ENCODE peak calls at places on chromosomes 12 and 14, in six cellular contexts. U, E, Q, I, G and S are unnamed samples.

GRCh38 chr14:105455766-105456660 is 18.6 kb upstream of the CRIP2 start:
- DNase-seq in U (no peak), E (no peak), Q (no peak), I (no peak), G (no peak), S (peak)

GRCh38 chr14:77124345-77125274 is 17.0 kb downstream of the ZDHHC22 start:
- DNase-seq in U (no peak), E (peak), Q (peak), I (no peak), G (no peak), S (peak)

GRCh38 chr14:71687115-71687836 is 245.0 kb upstream of the RGS6 start:
- DNase-seq in U (no peak), E (no peak), Q (no peak), I (no peak), G (no peak), S (no peak)

GRCh38 chr12:29599397-29599796 is 101.9 kb upstream of the OVCH1 start:
- DNase-seq in U (no peak), E (no peak), Q (no peak), I (no peak), G (no peak), S (peak)

GRCh38 chr14:60650382-60650961 is 1.2 kb upstream of the SIX1 start:
- DNase-seq in U (no peak), E (no peak), Q (no peak), I (no peak), G (no peak), S (no peak)

GRCh38 chr14:58354817-58355216 is 40.9 kb upstream of the TOMM20L start:
- DNase-seq in U (no peak), E (no peak), Q (no peak), I (no peak), G (no peak), S (no peak)

GRCh38 chr14:29536886-29537511 is 390.6 kb downstream of the PRKD1 start:
- DNase-seq in U (peak), E (no peak), Q (no peak), I (no peak), G (no peak), S (no peak)

GRCh38 chr14:76761198-76761848 is at the start of gene VASH1:
- DNase-seq in U (peak), E (peak), Q (peak), I (no peak), G (peak), S (peak)

GRCh38 chr12:690466-690865 is 27.2 kb upstream of the NINJ2 start:
- DNase-seq in U (no peak), E (no peak), Q (no peak), I (no peak), G (peak), S (no peak)

GRCh38 chr12:28759334-28759733 is 389.7 kb upstream of the FAR2 start:
- DNase-seq in U (peak), E (no peak), Q (no peak), I (no peak), G (no peak), S (no peak)

GRCh38 chr14:50937325-50937724 is 7.0 kb downstream of the PYGL start:
- DNase-seq in U (no peak), E (no peak), Q (no peak), I (no peak), G (no peak), S (no peak)

GRCh38 chr12:45223868-45224267 is 8.0 kb downstream of the ANO6 start:
- DNase-seq in U (no peak), E (no peak), Q (no peak), I (no peak), G (no peak), S (no peak)

GRCh38 chr14:77041837-77042557 is 13.5 kb upstream of the IRF2BPL start:
- DNase-seq in U (peak), E (no peak), Q (no peak), I (peak), G (no peak), S (no peak)

GRCh38 chr14:67526676-67527459 is 6.2 kb upstream of the PLEKHH1 start:
- DNase-seq in U (peak), E (peak), Q (no peak), I (peak), G (no peak), S (no peak)

GRCh38 chr12:115166698-115167315 is 482.8 kb upstream of the TBX3 start:
- DNase-seq in U (peak), E (no peak), Q (no peak), I (no peak), G (no peak), S (no peak)

GRCh38 chr14:64880382-64881121 is 845 bp upstream of the SPTB start:
- DNase-seq in U (no peak), E (peak), Q (peak), I (peak), G (no peak), S (peak)

GRCh38 chr12:75717902-75718301 is 206.5 kb upstream of the KRR1 start:
- DNase-seq in U (no peak), E (no peak), Q (no peak), I (no peak), G (no peak), S (no peak)

GRCh38 chr14:34837801-34838322 is 37.3 kb downstream of the BAZ1A start:
- DNase-seq in U (no peak), E (no peak), Q (no peak), I (no peak), G (no peak), S (no peak)

GRCh38 chr14:94707494-94707893 is 62.4 kb downstream of the GSC start:
- DNase-seq in U (peak), E (no peak), Q (no peak), I (no peak), G (no peak), S (no peak)

GRCh38 chr14:32244404-32244803 is 41.3 kb upstream of the RNU6-8 start:
- DNase-seq in U (no peak), E (no peak), Q (no peak), I (no peak), G (no peak), S (no peak)

GRCh38 chr12:10249690-10250455 is 37.2 kb downstream of the GABARAPL1 start:
- DNase-seq in U (no peak), E (no peak), Q (no peak), I (no peak), G (no peak), S (no peak)

GRCh38 chr14:75452900-75453816 is 25.3 kb downstream of the JDP2 start:
- DNase-seq in U (peak), E (no peak), Q (no peak), I (peak), G (no peak), S (peak)

GRCh38 chr14:69090187-69090789 is 62.6 kb downstream of the DCAF5 start:
- DNase-seq in U (peak), E (peak), Q (no peak), I (no peak), G (no peak), S (no peak)

GRCh38 chr14:32010561-32011188 is 66.4 kb upstream of the ARHGAP5 start:
- DNase-seq in U (no peak), E (no peak), Q (no peak), I (no peak), G (no peak), S (no peak)

GRCh38 chr12:28893365-28893764 is 255.7 kb upstream of the FAR2 start:
- DNase-seq in U (no peak), E (no peak), Q (no peak), I (no peak), G (no peak), S (no peak)

GRCh38 chr14:101774814-101775213 is 13.3 kb downstream of the PPP2R5C start:
- DNase-seq in U (no peak), E (no peak), Q (no peak), I (no peak), G (no peak), S (no peak)

GRCh38 chr12:132568826-132569480 is 41.4 kb downstream of the LRCOL1 start:
- DNase-seq in U (no peak), E (no peak), Q (no peak), I (no peak), G (no peak), S (no peak)

GRCh38 chr14:64324461-64325255 is 30.5 kb upstream of the ESR2 start:
- DNase-seq in U (peak), E (no peak), Q (no peak), I (no peak), G (no peak), S (no peak)

GRCh38 chr14:63993992-63994391 is 141.2 kb downstream of the SYNE2 start:
- DNase-seq in U (no peak), E (no peak), Q (no peak), I (no peak), G (no peak), S (no peak)

GRCh38 chr12:115079760-115080159 is 395.8 kb upstream of the TBX3 start:
- DNase-seq in U (no peak), E (no peak), Q (no peak), I (no peak), G (no peak), S (no peak)